ENCODE peak calls at places on chromosomes 4 and X, in four cellular contexts. One of them, this sample, is unnamed. For H3K36me3 and H3K9me1, the result is how much of the 10 kb centered on the place peaks cover.

GRCh38 chr4:141130947-141131545 is 2.2 kb downstream of the RNF150 start:
- DNase-seq in keratinocyte: no peak
- DNase-seq in K562: no peak
- DNase-seq in endothelial cell of umbilical vein: no peak
- DNase-seq in this sample: no peak

GRCh38 chrX:46961574-46962279 is 49.5 kb downstream of the JADE3 start:
- DNase-seq in endothelial cell of umbilical vein: no peak
- DNase-seq in K562: no peak
- DNase-seq in keratinocyte: no peak
- DNase-seq in this sample: no peak

GRCh38 chr4:189124149-189124758 is 816.4 kb upstream of the FRG1 start:
- DNase-seq in endothelial cell of umbilical vein: no peak
- DNase-seq in keratinocyte: no peak
- DNase-seq in K562: no peak
- DNase-seq in this sample: peak

GRCh38 chr4:180809439-180809838 is 1433.8 kb upstream of the TENM3 start:
- DNase-seq in keratinocyte: no peak
- DNase-seq in endothelial cell of umbilical vein: no peak
- DNase-seq in K562: no peak
- DNase-seq in this sample: peak

GRCh38 chr4:148452970-148453369 is 10.8 kb upstream of the NR3C2 start:
- DNase-seq in K562: no peak
- DNase-seq in keratinocyte: no peak
- DNase-seq in endothelial cell of umbilical vein: no peak
- DNase-seq in this sample: no peak

GRCh38 chrX:131288738-131289511 is at the start of gene IGSF1:
- DNase-seq in keratinocyte: no peak
- DNase-seq in K562: peak
- DNase-seq in endothelial cell of umbilical vein: no peak
- DNase-seq in this sample: no peak

GRCh38 chr4:174580597-174580996 is 58.3 kb upstream of the HPGD start:
- DNase-seq in K562: no peak
- DNase-seq in keratinocyte: no peak
- DNase-seq in endothelial cell of umbilical vein: no peak
- DNase-seq in this sample: no peak

GRCh38 chrX:96650023-96650422 is 34.6 kb upstream of the DIAPH2 start:
- DNase-seq in K562: no peak
- DNase-seq in keratinocyte: no peak
- DNase-seq in endothelial cell of umbilical vein: no peak
- DNase-seq in this sample: no peak

GRCh38 chrX:72620550-72621145 is 48.0 kb upstream of the HDAC8 start:
- DNase-seq in K562: peak
- DNase-seq in endothelial cell of umbilical vein: peak
- DNase-seq in keratinocyte: peak
- DNase-seq in this sample: peak

GRCh38 chr4:76954489-76954888 is 4.9 kb downstream of the SEPTIN11 start:
- DNase-seq in endothelial cell of umbilical vein: peak
- DNase-seq in K562: no peak
- DNase-seq in keratinocyte: no peak
- DNase-seq in this sample: no peak

GRCh38 chr4:130077275-130077674 is 981.3 kb downstream of the C4orf33 start:
- DNase-seq in keratinocyte: no peak
- DNase-seq in endothelial cell of umbilical vein: peak
- DNase-seq in K562: no peak
- DNase-seq in this sample: no peak

GRCh38 chr4:76306882-76307669 is 543 bp downstream of the STBD1 start:
- DNase-seq in endothelial cell of umbilical vein: peak
- DNase-seq in K562: no peak
- DNase-seq in keratinocyte: no peak
- DNase-seq in this sample: peak

GRCh38 chr4:20565075-20565721 is 135.1 kb upstream of the PACRGL start:
- DNase-seq in keratinocyte: no peak
- DNase-seq in endothelial cell of umbilical vein: peak
- DNase-seq in K562: no peak
- DNase-seq in this sample: peak

GRCh38 chr4:101153653-101154052 is 193.7 kb downstream of the PPP3CA start:
- DNase-seq in endothelial cell of umbilical vein: peak
- DNase-seq in K562: no peak
- DNase-seq in keratinocyte: no peak
- DNase-seq in this sample: no peak

GRCh38 chr4:72631296-72631695 is 62.3 kb upstream of the ADAMTS3 start:
- DNase-seq in keratinocyte: peak
- DNase-seq in K562: no peak
- DNase-seq in endothelial cell of umbilical vein: no peak
- DNase-seq in this sample: peak

DNA sequence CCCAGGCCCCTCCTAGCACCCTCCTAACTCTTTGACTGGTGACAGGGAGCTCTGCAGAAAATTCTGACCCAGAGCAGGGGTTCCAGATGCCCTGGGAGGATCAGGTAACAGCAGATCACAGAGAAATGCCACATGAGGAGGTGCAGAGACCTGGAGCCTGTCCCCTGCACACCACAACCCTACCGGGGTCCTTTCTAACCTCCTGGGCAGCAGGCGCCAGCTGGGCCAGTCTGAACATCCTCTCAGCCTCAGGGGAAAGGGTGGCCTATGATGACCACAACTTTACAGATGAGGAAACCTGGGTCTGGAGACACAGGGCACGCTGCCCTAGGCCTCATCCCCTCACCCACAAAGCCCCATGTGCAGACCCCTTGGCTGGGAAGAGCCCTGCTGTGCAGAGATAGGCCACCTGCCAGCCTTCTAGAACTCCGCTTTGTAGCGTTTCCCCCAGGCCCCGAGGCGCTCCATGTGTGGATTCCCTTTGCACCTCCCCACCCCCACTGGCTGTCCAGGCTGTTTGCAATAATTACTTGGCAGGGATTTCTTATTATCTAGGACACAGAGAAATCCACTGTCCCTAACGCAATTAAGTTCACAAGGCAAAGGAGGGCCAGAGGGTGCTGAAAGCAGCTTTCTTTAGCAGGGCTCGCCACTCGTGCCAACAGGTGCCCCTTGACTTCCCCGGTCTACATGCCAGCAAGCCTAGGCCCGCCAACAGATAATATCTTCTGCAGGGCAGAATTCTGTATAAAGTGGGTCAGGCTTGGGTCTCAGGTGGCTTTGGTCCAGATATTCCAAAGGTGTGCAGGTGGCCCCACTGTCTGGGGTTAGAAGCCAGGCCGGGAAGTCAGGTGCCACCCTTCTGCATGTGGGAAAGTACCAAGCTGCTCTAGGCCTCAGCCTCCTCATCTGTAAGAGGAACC is 36.4 kb downstream of the WDR1 start:
- DNase-seq in keratinocyte: no peak
- DNase-seq in K562: peak
- DNase-seq in endothelial cell of umbilical vein: no peak
- DNase-seq in this sample: no peak
- H3K36me3 ChIP-seq in keratinocyte: half or more
- H3K36me3 ChIP-seq in K562: half or more
- H3K36me3 ChIP-seq in endothelial cell of umbilical vein: half or more
- H3K36me3 ChIP-seq in this sample: half or more

DNA sequence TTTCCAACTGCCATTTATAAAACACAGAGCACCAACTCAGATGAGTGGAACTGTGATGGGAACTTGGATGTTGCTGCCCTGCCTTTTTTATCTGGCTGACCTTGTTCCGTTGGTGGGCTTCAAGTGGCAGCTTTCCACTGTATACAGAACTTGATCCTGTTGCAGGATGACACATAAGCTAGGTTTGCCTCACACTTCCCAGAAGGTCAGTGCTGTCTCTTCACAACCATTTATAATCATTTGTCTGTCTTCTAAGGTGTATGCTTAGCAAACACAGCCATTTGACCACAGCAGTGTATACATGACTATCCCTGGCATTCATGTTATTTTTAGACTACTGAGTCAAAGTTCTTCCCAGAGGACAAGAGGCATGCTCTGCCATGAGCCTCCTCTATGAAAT is 20.3 kb downstream of the DGKK start:
- DNase-seq in endothelial cell of umbilical vein: no peak
- DNase-seq in K562: no peak
- DNase-seq in keratinocyte: no peak
- DNase-seq in this sample: no peak
- H3K9me1 ChIP-seq in endothelial cell of umbilical vein: under half
- H3K9me1 ChIP-seq in K562: under half
- H3K9me1 ChIP-seq in keratinocyte: under half
- H3K9me1 ChIP-seq in this sample: under half

GRCh38 chr4:54296548-54297203 is 67.6 kb downstream of the PDGFRA start:
- DNase-seq in endothelial cell of umbilical vein: peak
- DNase-seq in keratinocyte: no peak
- DNase-seq in K562: no peak
- DNase-seq in this sample: no peak
- H3K36me3 ChIP-seq in endothelial cell of umbilical vein: under half
- H3K36me3 ChIP-seq in keratinocyte: under half
- H3K36me3 ChIP-seq in K562: under half
- H3K36me3 ChIP-seq in this sample: half or more

GRCh38 chr4:178602833-178603232 is 1160.6 kb upstream of the AGA start:
- DNase-seq in K562: no peak
- DNase-seq in endothelial cell of umbilical vein: no peak
- DNase-seq in keratinocyte: no peak
- DNase-seq in this sample: no peak

GRCh38 chr4:178599521-178599920 is 1157.3 kb upstream of the AGA start:
- DNase-seq in K562: no peak
- DNase-seq in keratinocyte: no peak
- DNase-seq in endothelial cell of umbilical vein: no peak
- DNase-seq in this sample: no peak

DNA sequence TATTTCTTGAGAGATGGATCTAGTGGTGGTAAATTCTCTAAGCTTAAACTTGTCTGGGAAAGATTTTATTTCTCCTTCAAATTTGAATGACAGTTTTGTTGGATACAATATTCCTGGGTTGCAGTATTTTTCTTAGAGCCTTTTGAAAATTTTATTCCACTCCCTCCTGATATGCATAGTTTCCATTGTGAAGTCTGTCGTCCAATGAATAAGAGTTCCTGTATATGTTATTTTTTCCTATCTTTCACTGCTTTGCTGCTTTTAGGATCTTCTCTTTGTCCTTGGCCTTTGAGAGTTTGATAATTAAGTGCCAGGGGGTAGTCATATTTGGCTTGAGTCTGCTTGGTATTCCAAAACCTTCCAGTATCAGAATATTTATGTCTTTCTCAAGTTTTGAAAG is 1156.4 kb upstream of the AGA start:
- DNase-seq in K562: no peak
- DNase-seq in endothelial cell of umbilical vein: no peak
- DNase-seq in keratinocyte: no peak
- DNase-seq in this sample: no peak
- H3K9me1 ChIP-seq in K562: under half
- H3K9me1 ChIP-seq in endothelial cell of umbilical vein: under half
- H3K9me1 ChIP-seq in keratinocyte: under half
- H3K9me1 ChIP-seq in this sample: under half

This sample was measured in IMR-90.